ENCODE peak calls at places on chromosome 1, in ten cellular contexts. F is naive thymus-derived CD8-positive, alpha-beta T cell; Q is thoracic aorta; C is stimulated activated CD4-positive, alpha-beta T cell treated with anti-CD3 and anti-CD28 coated beads, Interleukin-15, amount 100 ng/mL, for 1 hour; I is transverse colon; X is smooth muscle cell of the brain vasculature; Y is occipital lobe; L is AG10803; H is NCI-H1694 treated with DMSO at 0.1 percent for 48 hours; M is SHP77. K is an unnamed sample.

GRCh38 chr1:171468120-171468790 is 17.1 kb upstream of the PRRC2C start:
- DNase-seq in F (no peak), Q (no peak), C (no peak), I (no peak), X (no peak), Y (no peak), L (peak), H (no peak), M (no peak), K (no peak)

GRCh38 chr1:151858030-151858746 is 4.7 kb upstream of the THEM5 start:
- DNase-seq in F (no peak), Q (no peak), C (no peak), I (no peak), X (no peak), Y (no peak), L (peak), H (no peak), M (no peak), K (no peak)

GRCh38 chr1:60908159-60908558 is 174.2 kb upstream of the NFIA start:
- DNase-seq in F (no peak), Q (no peak), C (no peak), I (no peak), X (no peak), Y (no peak), L (no peak), H (no peak), M (no peak), K (no peak)

GRCh38 chr1:241612533-241613505 is 27.4 kb downstream of the CHML start:
- DNase-seq in F (no peak), Q (no peak), C (no peak), I (no peak), X (peak), Y (no peak), L (peak), H (no peak), M (no peak), K (peak)

GRCh38 chr1:200184196-200184595 is 156.7 kb downstream of the NR5A2 start:
- DNase-seq in F (no peak), Q (peak), C (no peak), I (peak), X (peak), Y (no peak), L (peak), H (no peak), M (peak), K (peak)

GRCh38 chr1:165501975-165502358 is 41.8 kb upstream of the LRRC52 start:
- DNase-seq in F (no peak), Q (no peak), C (no peak), I (no peak), X (no peak), Y (no peak), L (no peak), H (no peak), M (no peak), K (no peak)

GRCh38 chr1:29757866-29758763 is 521.8 kb downstream of the PTPRU start:
- DNase-seq in F (no peak), Q (no peak), C (no peak), I (no peak), X (no peak), Y (no peak), L (no peak), H (no peak), M (peak), K (no peak)

GRCh38 chr1:153608089-153608672 is 4.8 kb downstream of the S100A16 start:
- DNase-seq in F (no peak), Q (no peak), C (no peak), I (no peak), X (no peak), Y (no peak), L (no peak), H (no peak), M (no peak), K (no peak)

K was measured in adipocyte.